ENCODE peak calls at places on chromosomes 7 and 10, in eight cellular contexts. F is mesothelial cell of epicardium; Q is NCI-H1436; P is NCI-H460; T is substantia nigra; L is naive thymus-derived CD8-positive, alpha-beta T cell; R is mammary epithelial cell; X is posterior vena cava. V is an unnamed sample.

GRCh38 chr7:96407427-96407826 is 85.5 kb upstream of the SLC25A13 start:
- DNase-seq in F (no peak), Q (no peak), P (no peak), T (no peak), L (no peak), R (peak), X (no peak), V (no peak)

GRCh38 chr7:70569335-70569819 is 562.6 kb upstream of the GALNT17 start:
- DNase-seq in F (no peak), Q (no peak), P (no peak), T (no peak), L (no peak), R (no peak), X (no peak), V (peak)

GRCh38 chr10:113947138-113948011 is 92.9 kb downstream of the NHLRC2 start:
- DNase-seq in F (no peak), Q (no peak), P (no peak), T (no peak), L (no peak), R (no peak), X (no peak), V (no peak)

GRCh38 chr7:103762907-103763306 is 226.6 kb downstream of the RELN start:
- DNase-seq in F (no peak), Q (no peak), P (no peak), T (no peak), L (no peak), R (no peak), X (no peak), V (no peak)

GRCh38 chr7:141686074-141686473 is 15.9 kb downstream of the DENND11 start:
- DNase-seq in F (no peak), Q (no peak), P (no peak), T (no peak), L (no peak), R (no peak), X (no peak), V (no peak)

GRCh38 chr7:964401-965231 is 10.1 kb upstream of the ADAP1 start:
- DNase-seq in F (no peak), Q (no peak), P (no peak), T (no peak), L (no peak), R (no peak), X (peak), V (no peak)

GRCh38 chr7:149748223-149748874 is 25.0 kb downstream of the ZNF467 start:
- DNase-seq in F (no peak), Q (no peak), P (no peak), T (no peak), L (no peak), R (no peak), X (no peak), V (no peak)

GRCh38 chr10:18343573-18343972 is 203.3 kb downstream of the CACNB2 start:
- DNase-seq in F (no peak), Q (no peak), P (no peak), T (no peak), L (no peak), R (no peak), X (no peak), V (no peak)

GRCh38 chr10:116748041-116748440 is 5.7 kb upstream of the HSPA12A start:
- DNase-seq in F (no peak), Q (no peak), P (no peak), T (no peak), L (no peak), R (peak), X (no peak), V (no peak)

GRCh38 chr7:144487906-144488305 is 84.4 kb upstream of the NOBOX start:
- DNase-seq in F (no peak), Q (no peak), P (no peak), T (no peak), L (no peak), R (no peak), X (no peak), V (no peak)